ENCODE peak calls at places on chromosomes 7 and 10, in seven cellular contexts. J is WTC11, L is HCT116, X is H1, R is K562, A is GM12878, W is HepG2. B is an unnamed sample.

GRCh38 chr10:61084493-61084892 is 140.5 kb upstream of the RHOBTB1 start:
- DNase-seq in J (no peak), L (no peak), X (no peak), R (no peak), A (no peak), W (no peak), B (no peak)

GRCh38 chr7:155338632-155339320 is 41.1 kb downstream of the INSIG1 start:
- DNase-seq in J (no peak), L (no peak), X (no peak), R (no peak), A (no peak), W (no peak), B (no peak)

GRCh38 chr10:68336952-68337351 is 4.2 kb upstream of the PBLD start:
- DNase-seq in J (no peak), L (no peak), X (no peak), R (no peak), A (no peak), W (no peak), B (no peak)

GRCh38 chr10:118792501-118792900 is 37.7 kb upstream of the CACUL1 start:
- DNase-seq in J (no peak), L (no peak), X (no peak), R (no peak), A (no peak), W (no peak), B (no peak)

GRCh38 chr10:36096571-36096970 is 454.5 kb upstream of the FZD8 start:
- DNase-seq in J (no peak), L (no peak), X (no peak), R (no peak), A (no peak), W (no peak), B (no peak)

GRCh38 chr7:101018271-101019167 is 1.4 kb upstream of the MUC17 start:
- DNase-seq in J (peak), L (no peak), X (no peak), R (no peak), A (no peak), W (no peak), B (peak)

GRCh38 chr7:35624299-35625186 is 70.4 kb downstream of the HERPUD2 start:
- DNase-seq in J (peak), L (peak), X (peak), R (peak), A (no peak), W (peak), B (peak)

GRCh38 chr10:90924552-90924951 is 3.7 kb upstream of the ANKRD1 start:
- DNase-seq in J (no peak), L (no peak), X (no peak), R (no peak), A (no peak), W (no peak), B (no peak)

GRCh38 chr7:27237735-27238334 is 4.8 kb upstream of the EVX1 start:
- DNase-seq in J (no peak), L (no peak), X (no peak), R (no peak), A (no peak), W (no peak), B (no peak)

GRCh38 chr7:114414151-114415053 is at the start of gene FOXP2:
- DNase-seq in J (no peak), L (no peak), X (no peak), R (no peak), A (no peak), W (peak), B (no peak)

GRCh38 chr7:1512781-1513656 is 8.8 kb upstream of the INTS1 start:
- DNase-seq in J (no peak), L (peak), X (no peak), R (peak), A (no peak), W (no peak), B (no peak)

GRCh38 chr7:36683695-36684357 is 40.5 kb downstream of the AOAH start:
- DNase-seq in J (no peak), L (no peak), X (no peak), R (no peak), A (no peak), W (no peak), B (no peak)

GRCh38 chr7:79298145-79298760 is 155.2 kb downstream of the MAGI2 start:
- DNase-seq in J (no peak), L (peak), X (no peak), R (peak), A (no peak), W (peak), B (peak)

GRCh38 chr7:8143151-8143874 is 118.7 kb downstream of the ICA1 start:
- DNase-seq in J (no peak), L (no peak), X (no peak), R (no peak), A (no peak), W (no peak), B (no peak)

GRCh38 chr7:143005632-143006260 is 21.2 kb downstream of the OR9A2 start:
- DNase-seq in J (no peak), L (no peak), X (no peak), R (no peak), A (no peak), W (no peak), B (no peak)

GRCh38 chr7:1197997-1198632 is 34.6 kb upstream of the UNCX start:
- DNase-seq in J (no peak), L (no peak), X (no peak), R (no peak), A (no peak), W (no peak), B (no peak)

GRCh38 chr7:105654994-105655900 is 74.0 kb upstream of the EFCAB10 start:
- DNase-seq in J (peak), L (no peak), X (no peak), R (peak), A (no peak), W (no peak), B (no peak)

GRCh38 chr7:139600306-139600705 is 76.8 kb downstream of the CLEC2L start:
- DNase-seq in J (no peak), L (no peak), X (no peak), R (peak), A (no peak), W (no peak), B (no peak)

GRCh38 chr7:57256637-57257375 is 124.6 kb upstream of the ZNF479 start:
- DNase-seq in J (no peak), L (no peak), X (no peak), R (no peak), A (no peak), W (no peak), B (no peak)

GRCh38 chr10:49429458-49429857 is 33.6 kb upstream of the DRGX start:
- DNase-seq in J (no peak), L (no peak), X (no peak), R (no peak), A (no peak), W (no peak), B (no peak)

GRCh38 chr7:18496336-18496700 is 769 bp downstream of the HDAC9 start:
- DNase-seq in J (no peak), L (no peak), X (no peak), R (no peak), A (no peak), W (no peak), B (no peak)

GRCh38 chr10:51301644-51302043 is 227.4 kb downstream of the PRKG1 start:
- DNase-seq in J (no peak), L (no peak), X (no peak), R (no peak), A (no peak), W (no peak), B (no peak)

GRCh38 chr10:125428054-125428453 is 254.9 kb downstream of the TEX36 start:
- DNase-seq in J (no peak), L (no peak), X (no peak), R (no peak), A (no peak), W (no peak), B (no peak)

GRCh38 chr7:150406311-150406564 is 27.1 kb downstream of the ZNF775 start:
- DNase-seq in J (no peak), L (no peak), X (no peak), R (no peak), A (no peak), W (no peak), B (no peak)

GRCh38 chr7:117705630-117706029 is 167.6 kb downstream of the CTTNBP2 start:
- DNase-seq in J (no peak), L (no peak), X (no peak), R (no peak), A (no peak), W (no peak), B (no peak)

DNA sequence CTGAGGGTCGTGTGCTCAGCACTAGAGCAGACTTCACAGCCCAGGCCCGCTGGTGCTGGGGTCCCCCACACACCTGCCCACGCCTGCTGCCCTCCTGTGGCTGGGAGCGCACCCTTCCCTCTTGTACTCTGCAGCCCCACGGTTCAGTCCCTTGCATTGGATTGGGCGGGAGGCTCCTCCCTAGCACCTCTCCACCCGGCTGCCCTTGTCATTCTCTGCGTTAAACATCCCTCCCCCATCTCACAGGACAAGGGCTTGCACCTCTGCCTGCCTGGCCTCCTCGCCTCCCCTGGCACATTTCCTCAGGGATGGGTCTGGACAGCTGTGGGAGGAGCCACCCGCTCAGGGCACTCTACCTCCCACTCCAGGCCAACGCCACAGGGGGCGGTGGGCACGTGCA is 68.7 kb downstream of the ALOX5 start:
- DNase-seq in J (peak), L (no peak), X (no peak), R (peak), A (no peak), W (no peak), B (no peak)
- TF ChIP-seq SP1 in J (no peak), L (no peak), X (no peak), R (no peak), A (no peak), W (no peak), B (no peak)

DNA sequence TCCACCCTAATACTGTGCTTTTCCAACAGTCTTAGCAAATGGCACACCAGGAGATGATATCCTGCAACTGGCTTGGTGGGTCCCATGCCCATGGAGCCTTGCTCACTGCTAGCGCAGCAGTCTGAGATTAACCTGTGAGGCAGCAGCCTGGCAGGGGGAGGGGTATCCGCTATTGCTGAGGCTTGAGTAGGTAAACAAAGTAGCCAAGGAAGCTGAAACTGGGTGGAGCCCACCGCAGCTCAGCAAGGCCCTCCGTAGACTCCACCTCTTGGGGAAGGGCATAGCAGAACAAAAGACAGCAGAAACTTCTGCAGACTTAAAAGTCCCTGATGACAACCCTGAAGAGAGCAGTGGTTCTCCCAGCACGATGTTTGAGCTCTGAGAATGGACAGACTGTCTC is 399.0 kb downstream of the CCSER2 start:
- DNase-seq in J (peak), L (no peak), X (peak), R (no peak), A (no peak), W (no peak), B (no peak)
- TF ChIP-seq SP1 in J (no peak), L (no peak), X (no peak), R (no peak), A (no peak), W (no peak), B (no peak)

GRCh38 chr7:30594055-30594539 is 581 bp upstream of the GARS1 start:
- DNase-seq in J (peak), L (no peak), X (no peak), R (peak), A (peak), W (peak), B (peak)
- TF ChIP-seq SP1 in J (no peak), L (no peak), X (no peak), R (no peak), A (no peak), W (no peak), B (no peak)

GRCh38 chr10:126564297-126564888 is 106.1 kb downstream of the C10orf90 start:
- DNase-seq in J (no peak), L (no peak), X (no peak), R (no peak), A (no peak), W (no peak), B (no peak)
- TF ChIP-seq SP1 in J (no peak), L (no peak), X (no peak), R (no peak), A (no peak), W (no peak), B (no peak)

GRCh38 chr10:19683965-19684364 is 132.3 kb upstream of the PLXDC2 start:
- DNase-seq in J (no peak), L (no peak), X (no peak), R (no peak), A (no peak), W (no peak), B (no peak)

GRCh38 chr10:19689231-19689630 is 127.0 kb upstream of the PLXDC2 start:
- DNase-seq in J (no peak), L (no peak), X (no peak), R (no peak), A (no peak), W (no peak), B (no peak)

GRCh38 chr10:19688344-19688743 is 127.9 kb upstream of the PLXDC2 start:
- DNase-seq in J (no peak), L (no peak), X (no peak), R (no peak), A (no peak), W (no peak), B (no peak)

DNA sequence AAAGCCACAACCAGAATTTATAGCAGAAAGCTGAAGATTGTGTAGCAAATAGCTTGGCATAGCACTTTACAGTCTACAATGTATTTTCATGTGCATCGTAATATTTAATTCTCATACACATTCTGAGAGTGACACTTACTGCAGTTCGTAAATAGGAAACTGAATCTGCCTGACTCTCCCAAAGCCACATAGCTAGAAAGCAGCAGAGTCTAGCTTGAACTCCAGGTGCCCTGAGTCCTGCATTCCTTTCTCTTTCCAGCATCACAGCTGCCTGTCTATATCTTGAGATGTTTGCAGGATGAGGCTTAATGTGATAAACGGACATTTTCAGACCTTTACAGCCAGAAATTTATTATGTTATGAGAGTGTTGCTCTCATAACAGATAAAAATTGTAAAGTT is 132.9 kb upstream of the PLXDC2 start:
- DNase-seq in J (no peak), L (no peak), X (no peak), R (no peak), A (no peak), W (no peak), B (no peak)
- TF ChIP-seq SP1 in J (no peak), L (no peak), X (no peak), R (no peak), A (no peak), W (no peak), B (no peak)

DNA sequence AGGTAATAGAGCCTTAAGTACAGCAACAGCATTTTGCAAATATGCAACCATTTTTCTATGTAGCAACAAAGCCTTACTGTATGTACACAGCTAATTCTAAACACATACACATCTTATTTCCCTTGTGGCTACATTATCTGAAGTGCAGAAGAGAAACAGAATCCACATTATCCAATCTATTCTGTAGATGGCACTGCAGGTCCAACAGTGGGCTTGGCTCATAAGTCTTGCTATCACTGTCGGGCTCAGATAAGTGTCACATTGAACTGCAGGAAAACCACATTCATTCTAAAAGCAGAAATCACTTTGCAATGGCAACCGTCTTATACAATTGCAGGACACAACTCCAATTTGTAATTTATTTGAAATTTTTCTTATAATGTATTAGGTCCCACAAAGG is 109.8 kb upstream of the NOBOX start:
- DNase-seq in J (no peak), L (peak), X (no peak), R (peak), A (peak), W (no peak), B (peak)
- TF ChIP-seq SP1 in J (no peak), L (no peak), X (no peak), R (no peak), A (no peak), W (no peak), B (no peak)

GRCh38 chr7:90850516-90850915 is 254.4 kb downstream of the CDK14 start:
- DNase-seq in J (no peak), L (no peak), X (no peak), R (no peak), A (no peak), W (no peak), B (no peak)
- TF ChIP-seq SP1 in J (no peak), L (no peak), X (no peak), R (no peak), A (no peak), W (no peak), B (no peak)